ENCODE peak calls at places on chromosomes 7 and 10, in six cellular contexts. P is coronary artery, X is upper lobe of right lung, C is stomach, W is GM12864, A is ovary. O is an unnamed sample.

GRCh38 chr10:586151-586550 is 103.3 kb downstream of the DIP2C start:
- DNase-seq in A (no peak), P (no peak), W (no peak), C (no peak), X (peak), O (no peak)

GRCh38 chr7:8254667-8255066 is 7.3 kb downstream of the ICA1 start:
- DNase-seq in X (no peak), A (no peak), P (no peak), W (no peak), C (peak), O (no peak)

GRCh38 chr7:52009195-52009594 is 692.6 kb upstream of the COBL start:
- DNase-seq in W (no peak), C (no peak), A (no peak), X (no peak), P (no peak), O (no peak)

GRCh38 chr7:45897042-45897690 is 8.9 kb downstream of the IGFBP1 start:
- DNase-seq in P (no peak), C (no peak), X (no peak), W (no peak), A (no peak), O (no peak)

GRCh38 chr10:115854740-115855435 is 418.1 kb downstream of the GFRA1 start:
- DNase-seq in P (no peak), A (no peak), X (no peak), C (no peak), W (no peak), O (no peak)

GRCh38 chr7:120165231-120165630 is 107.7 kb upstream of the KCND2 start:
- DNase-seq in X (no peak), P (no peak), W (no peak), A (no peak), C (no peak), O (no peak)

GRCh38 chr10:73916761-73917470 is 6.0 kb downstream of the PLAU start:
- DNase-seq in X (no peak), W (no peak), C (no peak), P (no peak), A (no peak), O (no peak)

GRCh38 chr7:121262221-121262620 is 66.6 kb upstream of the WNT16 start:
- DNase-seq in C (no peak), W (no peak), X (no peak), A (no peak), P (no peak), O (no peak)

GRCh38 chr10:97048649-97049427 is 136.9 kb downstream of the SLIT1 start:
- DNase-seq in W (no peak), P (no peak), X (no peak), A (no peak), C (no peak), O (no peak)

GRCh38 chr7:76383089-76383944 is 24.5 kb upstream of the YWHAG start:
- DNase-seq in X (no peak), C (no peak), W (no peak), P (no peak), A (no peak), O (no peak)

GRCh38 chr7:76377186-76377918 is 18.6 kb upstream of the YWHAG start:
- DNase-seq in W (no peak), P (no peak), C (no peak), X (no peak), A (peak), O (no peak)

GRCh38 chr7:76380623-76380966 is 21.8 kb upstream of the YWHAG start:
- DNase-seq in W (no peak), A (peak), P (no peak), X (no peak), C (no peak), O (no peak)

GRCh38 chr7:76386691-76387260 is 22.7 kb downstream of the SSC4D start:
- DNase-seq in W (no peak), X (no peak), C (no peak), A (no peak), P (no peak), O (no peak)

GRCh38 chr7:76381814-76382213 is 23.0 kb upstream of the YWHAG start:
- DNase-seq in W (no peak), C (no peak), X (no peak), A (no peak), P (no peak), O (no peak)
- TF ChIP-seq CTCF in W (no peak), C (no peak), X (no peak), A (no peak), P (no peak), O (no peak)

GRCh38 chr7:99461221-99461620 is 4.7 kb downstream of the ATP5MF start:
- DNase-seq in W (no peak), C (no peak), A (no peak), P (no peak), X (no peak), O (no peak)
- TF ChIP-seq CTCF in W (peak), C (no peak), A (no peak), P (no peak), X (no peak), O (no peak)

GRCh38 chr10:34262965-34263364 is 552.1 kb downstream of the PARD3 start:
- DNase-seq in A (no peak), W (no peak), P (no peak), C (no peak), X (no peak), O (no peak)
- TF ChIP-seq CTCF in A (no peak), W (no peak), P (no peak), C (no peak), X (no peak), O (no peak)

GRCh38 chr10:46326066-46326465 is 39.3 kb downstream of the ANTXRL start:
- DNase-seq in C (no peak), A (no peak), X (no peak), P (no peak), W (no peak), O (no peak)

GRCh38 chr10:46326971-46327370 is 40.2 kb downstream of the ANTXRL start:
- DNase-seq in W (no peak), P (no peak), X (no peak), C (no peak), A (no peak), O (no peak)

GRCh38 chr10:46323176-46323575 is 36.4 kb downstream of the ANTXRL start:
- DNase-seq in A (no peak), X (no peak), C (no peak), P (no peak), W (no peak), O (no peak)

GRCh38 chr10:46327685-46328084 is 40.9 kb downstream of the ANTXRL start:
- DNase-seq in W (no peak), A (no peak), C (no peak), X (no peak), P (no peak), O (no peak)

GRCh38 chr10:46325021-46325420 is 38.2 kb downstream of the ANTXRL start:
- DNase-seq in P (no peak), A (no peak), X (no peak), W (no peak), C (no peak), O (no peak)
- TF ChIP-seq CTCF in P (peak), A (no peak), X (peak), W (no peak), C (no peak), O (peak)

DNA sequence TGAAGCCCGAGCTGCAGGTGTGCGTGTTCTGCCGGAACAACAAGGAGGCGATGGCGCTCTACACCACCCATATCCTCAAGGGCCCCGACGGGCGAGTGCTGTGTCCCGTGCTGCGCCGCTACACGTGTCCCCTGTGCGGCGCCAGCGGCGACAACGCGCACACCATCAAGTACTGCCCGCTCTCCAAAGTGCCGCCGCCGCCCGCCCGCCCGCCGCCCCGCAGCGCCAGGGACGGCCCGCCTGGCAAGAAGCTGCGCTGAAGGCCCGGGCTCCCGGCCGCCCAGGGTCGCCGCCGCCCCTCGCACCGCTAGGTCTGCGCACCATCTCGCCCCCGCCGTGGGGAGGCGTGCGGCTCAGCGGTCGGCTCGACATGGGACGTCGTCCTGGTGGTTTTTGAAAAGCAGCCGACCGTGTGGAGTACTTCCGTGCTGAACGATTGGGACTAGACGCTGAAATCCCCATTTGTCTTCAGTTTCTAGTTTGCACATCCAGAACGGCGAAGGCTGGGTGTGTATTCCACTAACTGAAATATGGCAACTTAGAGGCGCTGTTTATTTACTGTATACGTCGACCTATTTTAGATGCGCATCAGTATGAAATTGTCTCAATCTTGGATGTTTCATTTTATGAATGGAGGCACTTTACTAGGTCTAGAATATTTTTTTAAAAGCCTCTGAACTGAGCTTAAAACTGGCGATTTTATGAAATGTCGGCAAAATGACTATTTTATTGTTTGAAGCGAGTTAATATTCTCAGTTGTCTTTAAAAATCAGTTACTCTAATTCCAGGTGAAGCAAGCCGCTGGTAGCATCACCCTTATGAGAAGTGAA is 1.1 kb downstream of the NANOS1 start:
- DNase-seq in P (no peak), W (peak), X (peak), C (peak), A (peak), O (peak)
- TF ChIP-seq CTCF in P (no peak), W (peak), X (no peak), C (no peak), A (no peak), O (peak)

GRCh38 chr10:79070091-79070610 is 1.4 kb downstream of the ZMIZ1 start:
- DNase-seq in P (peak), W (no peak), A (peak), X (peak), C (peak), O (no peak)

GRCh38 chr10:79069325-79070090 is 742 bp downstream of the ZMIZ1 start:
- DNase-seq in A (peak), C (peak), W (no peak), P (peak), X (peak), O (peak)

GRCh38 chr10:79067241-79068202 is 1.2 kb upstream of the ZMIZ1 start:
- DNase-seq in A (peak), X (peak), P (peak), C (peak), W (no peak), O (peak)

GRCh38 chr10:79068203-79068561 is 584 bp upstream of the ZMIZ1 start:
- DNase-seq in X (peak), A (no peak), W (no peak), C (no peak), P (peak), O (no peak)

GRCh38 chr10:79068562-79069324 is at the start of gene ZMIZ1:
- DNase-seq in X (peak), C (peak), P (peak), A (peak), W (peak), O (peak)
- TF ChIP-seq CTCF in X (peak), C (no peak), P (no peak), A (no peak), W (peak), O (peak)

GRCh38 chr10:95831515-95831914 is 75.6 kb downstream of the ENTPD1 start:
- DNase-seq in A (no peak), X (no peak), P (no peak), W (no peak), C (no peak), O (no peak)

GRCh38 chr10:95833038-95833673 is 74.6 kb upstream of the CC2D2B start:
- DNase-seq in W (no peak), P (no peak), C (no peak), A (no peak), X (no peak), O (no peak)

GRCh38 chr10:95832216-95833037 is 75.3 kb upstream of the CC2D2B start:
- DNase-seq in W (peak), P (no peak), A (no peak), C (no peak), X (no peak), O (peak)

GRCh38 chr10:95830044-95830443 is 74.1 kb downstream of the ENTPD1 start:
- DNase-seq in P (no peak), C (no peak), A (no peak), W (no peak), X (no peak), O (no peak)

DNA sequence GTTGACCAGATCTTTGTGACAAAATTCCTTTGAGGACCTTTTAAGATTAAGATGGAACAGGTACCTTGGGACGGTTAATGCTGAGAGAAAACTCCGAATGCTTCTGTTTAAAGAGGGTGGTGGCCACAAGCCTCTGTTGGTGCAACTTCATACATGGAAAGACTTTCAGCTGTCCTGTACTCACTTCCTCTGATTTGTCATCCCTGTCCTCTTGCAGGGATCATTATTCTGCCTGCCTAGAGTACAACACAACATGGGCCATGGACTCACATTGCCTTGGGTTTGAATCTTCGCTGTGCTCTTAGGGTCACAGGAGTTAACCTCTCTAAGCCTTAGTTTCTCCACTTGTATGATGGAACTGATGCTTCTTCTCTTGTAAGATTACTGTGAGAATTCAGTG is 75.1 kb downstream of the ENTPD1 start:
- DNase-seq in C (no peak), A (no peak), P (no peak), X (no peak), W (no peak), O (no peak)
- TF ChIP-seq CTCF in C (no peak), A (no peak), P (no peak), X (no peak), W (no peak), O (no peak)

GRCh38 chr7:65750511-65751344 is 122.1 kb upstream of the VKORC1L1 start:
- DNase-seq in W (peak), X (peak), C (peak), A (peak), P (peak), O (peak)
- TF ChIP-seq CTCF in W (no peak), X (peak), C (no peak), A (peak), P (no peak), O (no peak)

GRCh38 chr10:89391882-89392756 is at the start of gene IFIT1:
- DNase-seq in A (peak), P (no peak), X (no peak), C (peak), W (peak), O (peak)
- TF ChIP-seq CTCF in A (no peak), P (no peak), X (no peak), C (no peak), W (no peak), O (no peak)

O was measured in GM10248.